ENCODE peak calls at places on chromosomes 3 and 15, in nine cellular contexts. Z is NCI-H345; G is EL; C is A549; P is RWPE1; X is activated naive CD4-positive, alpha-beta T cell; L is putamen; N is kidney epithelial cell; W is effector CD4-positive, alpha-beta T cell. M is an unnamed sample.

GRCh38 chr15:99967841-99968371 is 234.7 kb upstream of the LYSMD4 start:
- DNase-seq in Z (no peak), G (peak; percentile 22), C (no peak), P (peak; percentile 97), X (no peak), L (no peak), N (no peak), W (no peak), M (no peak)

GRCh38 chr3:73509812-73510211 is 114.9 kb downstream of the PDZRN3 start:
- DNase-seq in Z (no peak), G (no peak), C (no peak), P (no peak), X (no peak), L (no peak), N (no peak), W (no peak), M (no peak)

GRCh38 chr3:58560771-58561311 is 16.4 kb downstream of the FAM107A start:
- DNase-seq in Z (no peak), G (peak; percentile 98), C (peak; percentile 67), P (peak; percentile 43), X (no peak), L (no peak), N (peak; percentile 86), W (no peak), M (no peak)

GRCh38 chr3:123151251-123151705 is 50.5 kb upstream of the SEC22A start:
- DNase-seq in Z (no peak), G (no peak), C (no peak), P (no peak), X (no peak), L (no peak), N (no peak), W (no peak), M (no peak)

GRCh38 chr3:28745436-28745835 is 396.8 kb upstream of the AZI2 start:
- DNase-seq in Z (no peak), G (peak; percentile 20), C (no peak), P (peak; percentile 4), X (no peak), L (no peak), N (no peak), W (no peak), M (no peak)

GRCh38 chr3:192022412-192022811 is 561.4 kb downstream of the PYDC2 start:
- DNase-seq in Z (no peak), G (peak; percentile 53), C (peak; percentile 4), P (peak; percentile 28), X (no peak), L (no peak), N (peak; percentile 52), W (no peak), M (no peak)

GRCh38 chr3:180433172-180433571 is 168.8 kb upstream of the TTC14 start:
- DNase-seq in Z (no peak), G (peak; percentile 81), C (no peak), P (peak; percentile 80), X (no peak), L (no peak), N (peak; percentile 31), W (no peak), M (no peak)

GRCh38 chr15:34039180-34039486 is at the start of gene AVEN:
- DNase-seq in Z (no peak), G (no peak), C (no peak), P (no peak), X (no peak), L (no peak), N (no peak), W (no peak), M (no peak)

GRCh38 chr3:180855364-180855763 is 57.1 kb upstream of the FXR1 start:
- DNase-seq in Z (peak; percentile 14), G (peak; percentile 4), C (peak; percentile 6), P (no peak), X (no peak), L (no peak), N (no peak), W (no peak), M (peak; percentile 27)

GRCh38 chr3:138184994-138185393 is 2.1 kb upstream of the ARMC8 start:
- DNase-seq in Z (no peak), G (peak; percentile 8), C (no peak), P (peak; percentile 13), X (no peak), L (no peak), N (no peak), W (no peak), M (no peak)

GRCh38 chr3:127003601-127004280 is 20.8 kb downstream of the PLXNA1 start:
- DNase-seq in Z (no peak), G (no peak), C (no peak), P (no peak), X (no peak), L (no peak), N (no peak), W (no peak), M (no peak)

GRCh38 chr3:54760226-54760625 is 167.6 kb downstream of the LRTM1 start:
- DNase-seq in Z (no peak), G (peak; percentile 75), C (no peak), P (no peak), X (no peak), L (no peak), N (no peak), W (no peak), M (no peak)

GRCh38 chr3:4350789-4351163 is 47.6 kb downstream of the SETMAR start:
- DNase-seq in Z (peak; percentile 32), G (peak; percentile 44), C (peak; percentile 70), P (peak; percentile 44), X (no peak), L (peak; percentile 69), N (peak; percentile 12), W (peak; percentile 31), M (peak; percentile 24)